ENCODE peak calls at places on chromosomes 6 and 20, in four cellular contexts. One of them, this sample, is unnamed.

GRCh38 chr20:46709459-46710148 is at the start of gene SLC2A10:
- DNase-seq in lower leg skin: no peak
- DNase-seq in esophagus muscularis mucosa: no peak
- DNase-seq in suprapubic skin: peak
- DNase-seq in this sample: peak

GRCh38 chr6:62516287-62517152 is 230.5 kb upstream of the KHDRBS2 start:
- DNase-seq in lower leg skin: no peak
- DNase-seq in suprapubic skin: no peak
- DNase-seq in esophagus muscularis mucosa: no peak
- DNase-seq in this sample: no peak

GRCh38 chr20:10537850-10538480 is 102.9 kb downstream of the SLX4IP start:
- DNase-seq in esophagus muscularis mucosa: no peak
- DNase-seq in lower leg skin: no peak
- DNase-seq in suprapubic skin: no peak
- DNase-seq in this sample: no peak

GRCh38 chr6:150925655-150925928 is 60.1 kb downstream of the MTHFD1L start:
- DNase-seq in lower leg skin: no peak
- DNase-seq in suprapubic skin: no peak
- DNase-seq in esophagus muscularis mucosa: no peak
- DNase-seq in this sample: no peak

GRCh38 chr20:41142914-41143313 is 5.6 kb downstream of the PLCG1 start:
- DNase-seq in esophagus muscularis mucosa: no peak
- DNase-seq in suprapubic skin: no peak
- DNase-seq in lower leg skin: no peak
- DNase-seq in this sample: no peak

GRCh38 chr6:153424719-153425400 is 293.8 kb upstream of the RGS17 start:
- DNase-seq in suprapubic skin: no peak
- DNase-seq in esophagus muscularis mucosa: no peak
- DNase-seq in lower leg skin: no peak
- DNase-seq in this sample: no peak

GRCh38 chr6:140271759-140272377 is 897.4 kb upstream of the CITED2 start:
- DNase-seq in suprapubic skin: no peak
- DNase-seq in lower leg skin: no peak
- DNase-seq in esophagus muscularis mucosa: no peak
- DNase-seq in this sample: no peak

GRCh38 chr20:45440424-45440823 is 24.5 kb downstream of the PIGT start:
- DNase-seq in esophagus muscularis mucosa: no peak
- DNase-seq in suprapubic skin: no peak
- DNase-seq in lower leg skin: no peak
- DNase-seq in this sample: no peak

GRCh38 chr20:50467618-50468373 is 42.4 kb upstream of the PTPN1 start:
- DNase-seq in esophagus muscularis mucosa: no peak
- DNase-seq in suprapubic skin: no peak
- DNase-seq in lower leg skin: no peak
- DNase-seq in this sample: peak

GRCh38 chr6:35562060-35562459 is 49.4 kb upstream of the TULP1 start:
- DNase-seq in suprapubic skin: no peak
- DNase-seq in esophagus muscularis mucosa: no peak
- DNase-seq in lower leg skin: no peak
- DNase-seq in this sample: no peak

GRCh38 chr6:162109466-162110040 is 618.0 kb downstream of the PRKN start:
- DNase-seq in lower leg skin: no peak
- DNase-seq in suprapubic skin: no peak
- DNase-seq in esophagus muscularis mucosa: no peak
- DNase-seq in this sample: no peak

GRCh38 chr6:99349620-99350141 is at the start of gene FAXC:
- DNase-seq in suprapubic skin: no peak
- DNase-seq in esophagus muscularis mucosa: no peak
- DNase-seq in lower leg skin: no peak
- DNase-seq in this sample: peak

GRCh38 chr6:27188206-27188884 is 59.2 kb upstream of the PRSS16 start:
- DNase-seq in esophagus muscularis mucosa: no peak
- DNase-seq in suprapubic skin: no peak
- DNase-seq in lower leg skin: peak
- DNase-seq in this sample: peak

GRCh38 chr6:38617856-38618255 is 21.9 kb downstream of the BTBD9 start:
- DNase-seq in suprapubic skin: no peak
- DNase-seq in esophagus muscularis mucosa: no peak
- DNase-seq in lower leg skin: no peak
- DNase-seq in this sample: no peak

GRCh38 chr6:77034161-77034560 is 429.1 kb downstream of the HTR1B start:
- DNase-seq in esophagus muscularis mucosa: no peak
- DNase-seq in lower leg skin: no peak
- DNase-seq in suprapubic skin: no peak
- DNase-seq in this sample: no peak

GRCh38 chr20:7346026-7346425 is 578.5 kb downstream of the BMP2 start:
- DNase-seq in suprapubic skin: no peak
- DNase-seq in esophagus muscularis mucosa: no peak
- DNase-seq in lower leg skin: no peak
- DNase-seq in this sample: no peak

GRCh38 chr6:35294308-35294945 is 3.2 kb upstream of the DEF6 start:
- DNase-seq in lower leg skin: no peak
- DNase-seq in esophagus muscularis mucosa: peak
- DNase-seq in suprapubic skin: no peak
- DNase-seq in this sample: peak

GRCh38 chr20:24106155-24106800 is 117.7 kb upstream of the GGTLC1 start:
- DNase-seq in suprapubic skin: no peak
- DNase-seq in lower leg skin: no peak
- DNase-seq in esophagus muscularis mucosa: no peak
- DNase-seq in this sample: no peak

GRCh38 chr6:79377830-79378460 is 143.5 kb upstream of the HMGN3 start:
- DNase-seq in suprapubic skin: no peak
- DNase-seq in lower leg skin: no peak
- DNase-seq in esophagus muscularis mucosa: no peak
- DNase-seq in this sample: no peak

DNA sequence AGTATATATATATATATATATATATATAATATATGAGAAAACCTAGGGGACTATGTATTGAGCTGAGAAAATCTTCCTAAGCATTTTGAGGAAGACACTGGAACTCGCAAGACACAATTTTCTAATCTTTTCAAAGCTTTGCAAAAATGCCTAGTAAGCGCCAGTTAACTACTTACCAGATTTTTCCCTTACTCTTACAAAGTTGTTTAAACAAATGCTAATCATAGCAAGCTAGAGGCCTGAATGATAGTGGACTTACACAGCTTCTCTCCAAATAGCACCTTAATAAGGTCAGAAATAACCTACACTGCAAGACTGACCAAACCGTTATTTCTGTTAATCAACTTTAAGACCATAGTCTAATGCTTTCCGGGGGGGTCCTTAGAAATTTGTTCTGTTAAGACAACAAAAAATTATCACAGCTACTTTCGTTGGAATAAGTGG is 56.1 kb upstream of the HFE start:
- DNase-seq in suprapubic skin: no peak
- DNase-seq in esophagus muscularis mucosa: no peak
- DNase-seq in lower leg skin: no peak
- DNase-seq in this sample: peak
- TF ChIP-seq POLR2A in suprapubic skin: no peak
- TF ChIP-seq POLR2A in esophagus muscularis mucosa: no peak
- TF ChIP-seq POLR2A in lower leg skin: no peak
- TF ChIP-seq POLR2A in this sample: no peak

GRCh38 chr6:70396796-70397729 is 16.2 kb upstream of the FAM135A start:
- DNase-seq in esophagus muscularis mucosa: no peak
- DNase-seq in lower leg skin: peak
- DNase-seq in suprapubic skin: no peak
- DNase-seq in this sample: no peak
- TF ChIP-seq POLR2A in esophagus muscularis mucosa: no peak
- TF ChIP-seq POLR2A in lower leg skin: no peak
- TF ChIP-seq POLR2A in suprapubic skin: no peak
- TF ChIP-seq POLR2A in this sample: no peak

GRCh38 chr6:28225056-28225834 is at the start of gene ZSCAN9:
- DNase-seq in suprapubic skin: peak
- DNase-seq in esophagus muscularis mucosa: peak
- DNase-seq in lower leg skin: peak
- DNase-seq in this sample: peak
- TF ChIP-seq POLR2A in suprapubic skin: no peak
- TF ChIP-seq POLR2A in esophagus muscularis mucosa: no peak
- TF ChIP-seq POLR2A in lower leg skin: no peak
- TF ChIP-seq POLR2A in this sample: peak

GRCh38 chr6:157269261-157269794 is 54.0 kb downstream of the TMEM242 start:
- DNase-seq in lower leg skin: peak
- DNase-seq in suprapubic skin: peak
- DNase-seq in esophagus muscularis mucosa: no peak
- DNase-seq in this sample: no peak
- TF ChIP-seq POLR2A in lower leg skin: no peak
- TF ChIP-seq POLR2A in suprapubic skin: no peak
- TF ChIP-seq POLR2A in esophagus muscularis mucosa: no peak
- TF ChIP-seq POLR2A in this sample: no peak

DNA sequence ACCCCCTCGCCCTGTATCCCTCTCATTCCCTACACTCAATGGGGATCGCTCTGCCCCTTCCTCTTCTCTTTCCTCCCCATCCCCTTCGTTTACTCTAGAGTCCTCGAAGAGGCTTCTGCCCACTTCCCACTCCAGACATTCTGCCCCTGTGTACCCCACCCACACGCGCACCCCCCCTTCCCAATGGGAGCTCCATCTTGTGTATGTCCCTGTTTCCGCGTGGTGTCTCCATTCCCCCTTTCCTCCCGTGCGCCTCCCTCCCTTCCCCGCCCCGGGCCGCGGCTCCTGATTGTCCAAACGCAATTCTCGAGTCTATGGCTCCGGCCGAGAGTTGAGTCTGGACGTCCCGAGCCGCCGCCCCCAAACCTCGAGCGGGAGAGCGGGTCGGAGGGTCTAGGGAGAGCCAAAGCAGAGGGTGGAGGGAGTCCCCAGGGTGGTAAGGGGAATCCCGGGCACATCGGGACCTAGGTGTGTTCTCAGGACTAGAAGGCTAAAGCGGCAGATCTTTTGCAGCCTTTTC is 671 bp upstream of the RING1 start:
- DNase-seq in suprapubic skin: no peak
- DNase-seq in lower leg skin: no peak
- DNase-seq in esophagus muscularis mucosa: no peak
- DNase-seq in this sample: peak
- TF ChIP-seq POLR2A in suprapubic skin: no peak
- TF ChIP-seq POLR2A in lower leg skin: no peak
- TF ChIP-seq POLR2A in esophagus muscularis mucosa: no peak
- TF ChIP-seq POLR2A in this sample: no peak

GRCh38 chr6:149335924-149336323 is 18.4 kb downstream of the TAB2 start:
- DNase-seq in esophagus muscularis mucosa: no peak
- DNase-seq in lower leg skin: peak
- DNase-seq in suprapubic skin: no peak
- DNase-seq in this sample: peak
- TF ChIP-seq POLR2A in esophagus muscularis mucosa: no peak
- TF ChIP-seq POLR2A in lower leg skin: no peak
- TF ChIP-seq POLR2A in suprapubic skin: no peak
- TF ChIP-seq POLR2A in this sample: no peak

This sample was measured in erythroblast.